ENCODE peak calls at places on chromosomes 5 and 9, in seven cellular contexts. One of them, this sample, is unnamed.

GRCh38 chr5:672329-673139 is 20.6 kb downstream of the TPPP start:
- DNase-seq in CD4-positive, alpha-beta T cell: peak
- DNase-seq in effector memory CD4-positive, alpha-beta T cell: peak
- DNase-seq in HuH-7.5: no peak
- DNase-seq in bronchial epithelial cell: peak
- DNase-seq in stimulated activated CD4-positive, alpha-beta T cell treated with anti-CD3 and anti-CD28 coated beads, Interleukin-4, amount 100 ng/mL, for 48 hours: peak
- DNase-seq in gastrocnemius medialis: no peak
- DNase-seq in this sample: peak

GRCh38 chr5:38515081-38515480 is 41.4 kb downstream of the LIFR start:
- DNase-seq in effector memory CD4-positive, alpha-beta T cell: no peak
- DNase-seq in HuH-7.5: no peak
- DNase-seq in bronchial epithelial cell: no peak
- DNase-seq in stimulated activated CD4-positive, alpha-beta T cell treated with anti-CD3 and anti-CD28 coated beads, Interleukin-4, amount 100 ng/mL, for 48 hours: no peak
- DNase-seq in gastrocnemius medialis: no peak
- DNase-seq in CD4-positive, alpha-beta T cell: no peak
- DNase-seq in this sample: no peak

GRCh38 chr5:40321514-40321913 is 358.2 kb upstream of the PTGER4 start:
- DNase-seq in CD4-positive, alpha-beta T cell: no peak
- DNase-seq in gastrocnemius medialis: no peak
- DNase-seq in HuH-7.5: no peak
- DNase-seq in bronchial epithelial cell: no peak
- DNase-seq in effector memory CD4-positive, alpha-beta T cell: no peak
- DNase-seq in stimulated activated CD4-positive, alpha-beta T cell treated with anti-CD3 and anti-CD28 coated beads, Interleukin-4, amount 100 ng/mL, for 48 hours: no peak
- DNase-seq in this sample: no peak

GRCh38 chr9:131771646-131772045 is 31.8 kb upstream of the RAPGEF1 start:
- DNase-seq in HuH-7.5: no peak
- DNase-seq in gastrocnemius medialis: no peak
- DNase-seq in effector memory CD4-positive, alpha-beta T cell: no peak
- DNase-seq in stimulated activated CD4-positive, alpha-beta T cell treated with anti-CD3 and anti-CD28 coated beads, Interleukin-4, amount 100 ng/mL, for 48 hours: no peak
- DNase-seq in CD4-positive, alpha-beta T cell: no peak
- DNase-seq in bronchial epithelial cell: no peak
- DNase-seq in this sample: no peak

GRCh38 chr9:15311607-15312006 is 4.6 kb upstream of the TTC39B start:
- DNase-seq in bronchial epithelial cell: no peak
- DNase-seq in stimulated activated CD4-positive, alpha-beta T cell treated with anti-CD3 and anti-CD28 coated beads, Interleukin-4, amount 100 ng/mL, for 48 hours: no peak
- DNase-seq in effector memory CD4-positive, alpha-beta T cell: no peak
- DNase-seq in CD4-positive, alpha-beta T cell: no peak
- DNase-seq in gastrocnemius medialis: no peak
- DNase-seq in HuH-7.5: no peak
- DNase-seq in this sample: no peak

GRCh38 chr9:98450486-98450885 is 195.0 kb upstream of the TBC1D2 start:
- DNase-seq in HuH-7.5: no peak
- DNase-seq in effector memory CD4-positive, alpha-beta T cell: no peak
- DNase-seq in bronchial epithelial cell: peak
- DNase-seq in stimulated activated CD4-positive, alpha-beta T cell treated with anti-CD3 and anti-CD28 coated beads, Interleukin-4, amount 100 ng/mL, for 48 hours: no peak
- DNase-seq in CD4-positive, alpha-beta T cell: no peak
- DNase-seq in gastrocnemius medialis: no peak
- DNase-seq in this sample: no peak

GRCh38 chr9:134424818-134425217 is 98.6 kb downstream of the RXRA start:
- DNase-seq in CD4-positive, alpha-beta T cell: no peak
- DNase-seq in stimulated activated CD4-positive, alpha-beta T cell treated with anti-CD3 and anti-CD28 coated beads, Interleukin-4, amount 100 ng/mL, for 48 hours: no peak
- DNase-seq in bronchial epithelial cell: no peak
- DNase-seq in effector memory CD4-positive, alpha-beta T cell: no peak
- DNase-seq in gastrocnemius medialis: no peak
- DNase-seq in HuH-7.5: no peak
- DNase-seq in this sample: no peak

GRCh38 chr9:128124873-128125574 is 2.5 kb downstream of the PTGES2 start:
- DNase-seq in gastrocnemius medialis: peak
- DNase-seq in bronchial epithelial cell: peak
- DNase-seq in effector memory CD4-positive, alpha-beta T cell: no peak
- DNase-seq in HuH-7.5: no peak
- DNase-seq in CD4-positive, alpha-beta T cell: peak
- DNase-seq in stimulated activated CD4-positive, alpha-beta T cell treated with anti-CD3 and anti-CD28 coated beads, Interleukin-4, amount 100 ng/mL, for 48 hours: no peak
- DNase-seq in this sample: peak

GRCh38 chr5:16568875-16569580 is 47.8 kb downstream of the RETREG1 start:
- DNase-seq in effector memory CD4-positive, alpha-beta T cell: no peak
- DNase-seq in stimulated activated CD4-positive, alpha-beta T cell treated with anti-CD3 and anti-CD28 coated beads, Interleukin-4, amount 100 ng/mL, for 48 hours: no peak
- DNase-seq in CD4-positive, alpha-beta T cell: no peak
- DNase-seq in HuH-7.5: no peak
- DNase-seq in bronchial epithelial cell: no peak
- DNase-seq in gastrocnemius medialis: no peak
- DNase-seq in this sample: no peak

GRCh38 chr5:173602423-173602822 is 14.0 kb downstream of the BOD1 start:
- DNase-seq in effector memory CD4-positive, alpha-beta T cell: no peak
- DNase-seq in bronchial epithelial cell: no peak
- DNase-seq in stimulated activated CD4-positive, alpha-beta T cell treated with anti-CD3 and anti-CD28 coated beads, Interleukin-4, amount 100 ng/mL, for 48 hours: no peak
- DNase-seq in CD4-positive, alpha-beta T cell: no peak
- DNase-seq in gastrocnemius medialis: no peak
- DNase-seq in HuH-7.5: no peak
- DNase-seq in this sample: no peak

GRCh38 chr9:100150209-100150608 is 51.2 kb downstream of the INVS start:
- DNase-seq in HuH-7.5: no peak
- DNase-seq in stimulated activated CD4-positive, alpha-beta T cell treated with anti-CD3 and anti-CD28 coated beads, Interleukin-4, amount 100 ng/mL, for 48 hours: no peak
- DNase-seq in gastrocnemius medialis: no peak
- DNase-seq in bronchial epithelial cell: no peak
- DNase-seq in effector memory CD4-positive, alpha-beta T cell: no peak
- DNase-seq in CD4-positive, alpha-beta T cell: no peak
- DNase-seq in this sample: no peak

GRCh38 chr9:137745541-137745991 is 126.8 kb downstream of the EHMT1 start:
- DNase-seq in gastrocnemius medialis: peak
- DNase-seq in HuH-7.5: peak
- DNase-seq in CD4-positive, alpha-beta T cell: peak
- DNase-seq in effector memory CD4-positive, alpha-beta T cell: no peak
- DNase-seq in bronchial epithelial cell: peak
- DNase-seq in stimulated activated CD4-positive, alpha-beta T cell treated with anti-CD3 and anti-CD28 coated beads, Interleukin-4, amount 100 ng/mL, for 48 hours: no peak
- DNase-seq in this sample: no peak

GRCh38 chr9:14822666-14823065 is 87.6 kb downstream of the FREM1 start:
- DNase-seq in effector memory CD4-positive, alpha-beta T cell: no peak
- DNase-seq in stimulated activated CD4-positive, alpha-beta T cell treated with anti-CD3 and anti-CD28 coated beads, Interleukin-4, amount 100 ng/mL, for 48 hours: no peak
- DNase-seq in bronchial epithelial cell: no peak
- DNase-seq in gastrocnemius medialis: no peak
- DNase-seq in HuH-7.5: no peak
- DNase-seq in CD4-positive, alpha-beta T cell: no peak
- DNase-seq in this sample: no peak

GRCh38 chr9:83538172-83538889 is at the start of gene FRMD3:
- DNase-seq in effector memory CD4-positive, alpha-beta T cell: no peak
- DNase-seq in gastrocnemius medialis: peak
- DNase-seq in CD4-positive, alpha-beta T cell: no peak
- DNase-seq in stimulated activated CD4-positive, alpha-beta T cell treated with anti-CD3 and anti-CD28 coated beads, Interleukin-4, amount 100 ng/mL, for 48 hours: peak
- DNase-seq in HuH-7.5: peak
- DNase-seq in bronchial epithelial cell: peak
- DNase-seq in this sample: peak

GRCh38 chr5:83034552-83035181 is 42.5 kb downstream of the TMEM167A start:
- DNase-seq in HuH-7.5: no peak
- DNase-seq in CD4-positive, alpha-beta T cell: no peak
- DNase-seq in stimulated activated CD4-positive, alpha-beta T cell treated with anti-CD3 and anti-CD28 coated beads, Interleukin-4, amount 100 ng/mL, for 48 hours: no peak
- DNase-seq in gastrocnemius medialis: no peak
- DNase-seq in effector memory CD4-positive, alpha-beta T cell: no peak
- DNase-seq in bronchial epithelial cell: no peak
- DNase-seq in this sample: no peak

GRCh38 chr9:129641751-129642585 is at the start of gene ASB6:
- DNase-seq in CD4-positive, alpha-beta T cell: peak
- DNase-seq in stimulated activated CD4-positive, alpha-beta T cell treated with anti-CD3 and anti-CD28 coated beads, Interleukin-4, amount 100 ng/mL, for 48 hours: peak
- DNase-seq in bronchial epithelial cell: peak
- DNase-seq in HuH-7.5: peak
- DNase-seq in gastrocnemius medialis: peak
- DNase-seq in effector memory CD4-positive, alpha-beta T cell: peak
- DNase-seq in this sample: peak

GRCh38 chr9:129441852-129442251 is 179.0 kb downstream of the C9orf50 start:
- DNase-seq in bronchial epithelial cell: no peak
- DNase-seq in stimulated activated CD4-positive, alpha-beta T cell treated with anti-CD3 and anti-CD28 coated beads, Interleukin-4, amount 100 ng/mL, for 48 hours: no peak
- DNase-seq in effector memory CD4-positive, alpha-beta T cell: no peak
- DNase-seq in CD4-positive, alpha-beta T cell: no peak
- DNase-seq in HuH-7.5: no peak
- DNase-seq in gastrocnemius medialis: no peak
- DNase-seq in this sample: no peak

GRCh38 chr5:173736374-173736773 is 119.9 kb upstream of the BOD1 start:
- DNase-seq in effector memory CD4-positive, alpha-beta T cell: no peak
- DNase-seq in stimulated activated CD4-positive, alpha-beta T cell treated with anti-CD3 and anti-CD28 coated beads, Interleukin-4, amount 100 ng/mL, for 48 hours: no peak
- DNase-seq in CD4-positive, alpha-beta T cell: no peak
- DNase-seq in bronchial epithelial cell: no peak
- DNase-seq in HuH-7.5: no peak
- DNase-seq in gastrocnemius medialis: no peak
- DNase-seq in this sample: no peak